ENCODE peak calls at places on chromosomes 2 and 18, in five cellular contexts. P, D, O, B and H are unnamed samples.

GRCh38 chr2:237264480-237265219 is 149.3 kb downstream of the COL6A3 start:
- DNase-seq in D (peak), B (no peak), P (peak), O (no peak), H (no peak)

GRCh38 chr18:72762505-72763122 is 105.2 kb downstream of the NETO1 start:
- DNase-seq in P (peak), O (peak), B (peak), D (peak), H (peak)

GRCh38 chr2:29879456-29879855 is 41.9 kb downstream of the ALK start:
- DNase-seq in P (no peak), O (no peak), D (no peak), B (no peak), H (no peak)

GRCh38 chr18:48827321-48828200 is 123.2 kb downstream of the SMAD7 start:
- DNase-seq in O (no peak), B (no peak), D (peak), P (peak), H (no peak)

GRCh38 chr2:222264791-222265320 is 33.9 kb downstream of the PAX3 start:
- DNase-seq in P (peak), D (no peak), O (no peak), B (no peak), H (no peak)

GRCh38 chr2:38509322-38509946 is 93.3 kb downstream of the HNRNPLL start:
- DNase-seq in O (no peak), D (peak), B (no peak), P (peak), H (no peak)

GRCh38 chr2:28108143-28108542 is 217.6 kb downstream of the BABAM2 start:
- DNase-seq in B (no peak), D (peak), O (no peak), P (peak), H (no peak)

GRCh38 chr2:129766594-129766993 is 212.9 kb upstream of the RAB6C start:
- DNase-seq in B (no peak), P (peak), D (no peak), O (no peak), H (no peak)

DNA sequence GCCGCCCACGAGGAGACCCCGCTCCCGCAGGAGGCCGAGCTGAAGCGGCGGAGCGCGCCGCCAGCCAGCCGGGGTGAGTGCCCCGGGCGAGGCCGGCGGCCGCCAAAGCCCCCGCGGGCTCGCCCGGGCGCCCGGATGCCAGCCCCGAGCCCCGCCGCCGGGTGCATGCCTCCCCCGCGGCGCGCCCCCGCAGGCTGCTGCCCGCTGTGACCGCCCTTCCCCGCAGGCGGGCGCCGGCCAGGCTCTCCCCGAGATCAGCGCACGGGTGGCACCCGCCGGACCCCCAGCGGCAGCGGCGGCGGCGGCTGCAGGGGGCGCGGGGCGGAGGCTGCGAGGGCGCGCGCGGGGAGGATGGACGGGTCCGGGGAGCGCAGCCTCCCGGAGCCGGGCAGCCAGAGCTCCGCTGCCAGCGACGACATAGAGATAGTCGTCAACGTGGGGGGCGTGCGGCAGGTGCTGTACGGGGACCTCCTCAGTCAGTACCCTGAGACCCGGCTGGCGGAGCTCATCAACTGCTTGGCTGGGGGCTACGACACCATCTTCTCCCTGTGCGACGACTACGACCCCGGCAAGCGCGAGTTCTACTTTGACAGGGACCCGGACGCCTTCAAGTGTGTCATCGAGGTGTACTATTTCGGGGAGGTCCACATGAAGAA is 470 bp downstream of the KCNF1 start:
- DNase-seq in D (no peak), O (no peak), B (no peak), P (no peak), H (no peak)
- TF ChIP-seq CTCF in D (no peak), O (no peak), B (no peak), P (no peak), H (no peak)

DNA sequence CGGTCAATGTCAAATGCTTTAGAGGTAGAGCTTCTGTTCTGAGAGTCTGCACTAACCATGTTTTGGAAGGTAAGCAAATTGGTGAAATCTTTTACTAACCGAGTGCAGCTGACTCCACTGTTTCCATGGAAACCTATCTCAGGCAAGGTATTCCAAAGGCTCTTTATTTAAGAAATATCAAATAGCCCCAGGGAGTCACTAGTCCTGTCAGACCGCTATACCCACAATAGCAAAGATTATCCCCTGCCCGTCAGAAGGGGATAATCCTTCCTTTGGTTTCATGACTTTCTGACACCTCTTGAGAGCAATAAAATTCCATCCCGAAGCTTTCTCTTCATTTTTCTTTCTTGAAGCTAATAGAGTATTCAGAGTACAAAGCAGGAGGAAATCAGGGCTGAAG is 34.7 kb upstream of the MAP2 start:
- DNase-seq in B (no peak), O (no peak), D (no peak), P (no peak), H (no peak)
- H3K4me3 ChIP-seq in B (no peak), O (no peak), D (no peak), P (no peak), H (no peak)

GRCh38 chr2:215052810-215053209 is 85.6 kb downstream of the ABCA12 start:
- DNase-seq in P (no peak), O (no peak), B (no peak), D (no peak), H (no peak)
- TF ChIP-seq CTCF in P (no peak), O (no peak), B (no peak), D (no peak), H (no peak)

GRCh38 chr2:63047193-63047533 is 3.5 kb upstream of the OTX1 start:
- DNase-seq in D (no peak), P (no peak), B (no peak), O (no peak), H (no peak)
- H3K4me3 ChIP-seq in D (no peak), P (no peak), B (no peak), O (peak), H (peak)

DNA sequence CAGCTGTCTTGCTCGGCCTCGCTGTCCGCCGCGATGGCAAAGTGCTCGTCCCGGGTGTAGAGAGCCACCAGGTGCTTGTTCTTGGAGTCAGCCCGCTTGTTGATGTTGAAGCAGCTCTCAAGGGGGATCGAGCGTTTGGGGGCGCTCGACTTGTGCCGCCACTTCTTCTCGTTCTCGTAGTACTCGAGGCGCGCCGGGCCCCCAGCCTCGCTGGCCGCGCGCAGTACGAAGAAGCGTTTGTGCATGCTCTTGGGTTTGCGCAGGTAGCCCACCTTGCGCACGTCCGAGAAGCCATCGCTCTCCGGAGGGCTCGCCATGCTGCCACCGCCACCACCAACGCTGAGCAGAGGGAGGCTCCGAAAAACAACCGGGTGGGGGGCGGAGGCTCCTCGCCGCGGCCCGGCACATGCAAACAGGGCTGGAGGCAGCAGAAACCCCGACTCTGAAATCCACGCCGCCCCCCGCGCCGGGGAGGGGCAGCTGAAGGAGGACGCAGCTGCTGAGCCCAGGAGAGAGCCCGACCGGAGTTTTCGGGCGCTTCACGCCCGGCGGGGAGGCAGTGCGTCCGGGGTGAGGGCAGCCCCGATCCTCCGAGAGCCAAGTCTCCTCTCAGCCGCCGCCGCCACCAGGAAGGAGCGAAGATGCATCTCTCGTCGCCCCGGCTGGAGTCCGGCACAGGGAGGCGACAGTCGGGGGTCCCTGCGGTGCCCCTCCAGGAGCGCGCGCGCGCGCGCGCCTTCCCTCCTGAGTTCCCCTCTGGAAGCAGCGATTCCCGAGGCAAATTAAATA is 1.0 kb downstream of the IRS1 start:
- DNase-seq in D (peak), B (peak), O (peak), P (peak), H (peak)
- TF ChIP-seq CTCF in D (no peak), B (peak), O (no peak), P (peak), H (peak)